ENCODE peak calls at places on chromosomes 2 and 18, in seven cellular contexts. One of them, this sample, is unnamed.
A peak's percentile ranks its signal among the peaks of the same experiment; 100 is the strongest.

GRCh38 chr2:50591642-50592041 is 440.3 kb downstream of the NRXN1 start:
- DNase-seq in pancreas: peak; percentile 13
- DNase-seq in ovary: peak; percentile 14
- DNase-seq in heart right ventricle: peak; percentile 19
- DNase-seq in H9: no peak
- DNase-seq in mucosa of descending colon: no peak
- DNase-seq in endothelial cell of umbilical vein: no peak
- DNase-seq in this sample: no peak

GRCh38 chr2:73176881-73177644 is 25.3 kb upstream of the NOTO start:
- DNase-seq in pancreas: peak; percentile 94
- DNase-seq in ovary: peak; percentile 93
- DNase-seq in heart right ventricle: peak; percentile 92
- DNase-seq in H9: peak; percentile 87
- DNase-seq in mucosa of descending colon: peak; percentile 91
- DNase-seq in endothelial cell of umbilical vein: peak; percentile 87
- DNase-seq in this sample: peak; percentile 85

GRCh38 chr2:227933891-227934290 is 62.5 kb downstream of the DAW1 start:
- DNase-seq in pancreas: no peak
- DNase-seq in ovary: no peak
- DNase-seq in heart right ventricle: no peak
- DNase-seq in H9: no peak
- DNase-seq in mucosa of descending colon: no peak
- DNase-seq in endothelial cell of umbilical vein: no peak
- DNase-seq in this sample: no peak

GRCh38 chr2:161041356-161041755 is 118.9 kb upstream of the TANK start:
- DNase-seq in pancreas: no peak
- DNase-seq in ovary: no peak
- DNase-seq in heart right ventricle: no peak
- DNase-seq in H9: no peak
- DNase-seq in mucosa of descending colon: no peak
- DNase-seq in endothelial cell of umbilical vein: peak; percentile 43
- DNase-seq in this sample: no peak

GRCh38 chr2:189498205-189498604 is 56.9 kb downstream of the WDR75 start:
- DNase-seq in pancreas: no peak
- DNase-seq in ovary: peak; percentile 28
- DNase-seq in heart right ventricle: no peak
- DNase-seq in H9: no peak
- DNase-seq in mucosa of descending colon: no peak
- DNase-seq in endothelial cell of umbilical vein: peak; percentile 26
- DNase-seq in this sample: no peak

GRCh38 chr2:109285244-109285651 is 156.2 kb downstream of the SH3RF3 start:
- DNase-seq in pancreas: no peak
- DNase-seq in ovary: no peak
- DNase-seq in heart right ventricle: no peak
- DNase-seq in H9: no peak
- DNase-seq in mucosa of descending colon: no peak
- DNase-seq in endothelial cell of umbilical vein: no peak
- DNase-seq in this sample: no peak

GRCh38 chr2:160407393-160408204 is 86.0 kb downstream of the RBMS1 start:
- DNase-seq in pancreas: peak; percentile 76
- DNase-seq in ovary: peak; percentile 76
- DNase-seq in heart right ventricle: peak; percentile 74
- DNase-seq in H9: peak; percentile 66
- DNase-seq in mucosa of descending colon: peak; percentile 62
- DNase-seq in endothelial cell of umbilical vein: peak; percentile 60
- DNase-seq in this sample: peak; percentile 55

GRCh38 chr2:103656558-103656957 is 894.7 kb downstream of the TMEM182 start:
- DNase-seq in pancreas: no peak
- DNase-seq in ovary: no peak
- DNase-seq in heart right ventricle: no peak
- DNase-seq in H9: no peak
- DNase-seq in mucosa of descending colon: no peak
- DNase-seq in endothelial cell of umbilical vein: no peak
- DNase-seq in this sample: no peak

GRCh38 chr18:21851327-21851961 is 110.9 kb downstream of the MIB1 start:
- DNase-seq in pancreas: no peak
- DNase-seq in ovary: no peak
- DNase-seq in heart right ventricle: no peak
- DNase-seq in H9: no peak
- DNase-seq in mucosa of descending colon: no peak
- DNase-seq in endothelial cell of umbilical vein: peak; percentile 32
- DNase-seq in this sample: no peak

GRCh38 chr2:209473930-209474419 is 50.1 kb downstream of the MAP2 start:
- DNase-seq in pancreas: no peak
- DNase-seq in ovary: no peak
- DNase-seq in heart right ventricle: no peak
- DNase-seq in H9: no peak
- DNase-seq in mucosa of descending colon: no peak
- DNase-seq in endothelial cell of umbilical vein: peak; percentile 80
- DNase-seq in this sample: no peak

GRCh38 chr2:239544846-239545465 is 144.1 kb upstream of the HDAC4 start:
- DNase-seq in pancreas: no peak
- DNase-seq in ovary: no peak
- DNase-seq in heart right ventricle: no peak
- DNase-seq in H9: no peak
- DNase-seq in mucosa of descending colon: no peak
- DNase-seq in endothelial cell of umbilical vein: no peak
- DNase-seq in this sample: peak; percentile 79

GRCh38 chr2:16241166-16242160 is 301.1 kb downstream of the MYCN start:
- DNase-seq in pancreas: no peak
- DNase-seq in ovary: no peak
- DNase-seq in heart right ventricle: no peak
- DNase-seq in H9: no peak
- DNase-seq in mucosa of descending colon: no peak
- DNase-seq in endothelial cell of umbilical vein: no peak
- DNase-seq in this sample: no peak

GRCh38 chr2:212505583-212505982 is 33.0 kb downstream of the ERBB4 start:
- DNase-seq in pancreas: no peak
- DNase-seq in ovary: no peak
- DNase-seq in heart right ventricle: no peak
- DNase-seq in H9: no peak
- DNase-seq in mucosa of descending colon: no peak
- DNase-seq in endothelial cell of umbilical vein: no peak
- DNase-seq in this sample: no peak

GRCh38 chr2:437180-437579 is 149.3 kb upstream of the ALKAL2 start:
- DNase-seq in pancreas: no peak
- DNase-seq in ovary: no peak
- DNase-seq in heart right ventricle: no peak
- DNase-seq in H9: no peak
- DNase-seq in mucosa of descending colon: no peak
- DNase-seq in endothelial cell of umbilical vein: no peak
- DNase-seq in this sample: no peak

GRCh38 chr2:436203-436602 is 148.3 kb upstream of the ALKAL2 start:
- DNase-seq in pancreas: no peak
- DNase-seq in ovary: no peak
- DNase-seq in heart right ventricle: no peak
- DNase-seq in H9: no peak
- DNase-seq in mucosa of descending colon: no peak
- DNase-seq in endothelial cell of umbilical vein: no peak
- DNase-seq in this sample: no peak

GRCh38 chr2:433216-433615 is 145.3 kb upstream of the ALKAL2 start:
- DNase-seq in pancreas: no peak
- DNase-seq in ovary: no peak
- DNase-seq in heart right ventricle: no peak
- DNase-seq in H9: no peak
- DNase-seq in mucosa of descending colon: no peak
- DNase-seq in endothelial cell of umbilical vein: no peak
- DNase-seq in this sample: no peak

GRCh38 chr2:437772-438393 is 150.0 kb upstream of the ALKAL2 start:
- DNase-seq in pancreas: no peak
- DNase-seq in ovary: no peak
- DNase-seq in heart right ventricle: no peak
- DNase-seq in H9: peak; percentile 24
- DNase-seq in mucosa of descending colon: peak; percentile 49
- DNase-seq in endothelial cell of umbilical vein: no peak
- DNase-seq in this sample: peak; percentile 72

GRCh38 chr2:434625-435024 is 146.7 kb upstream of the ALKAL2 start:
- DNase-seq in pancreas: no peak
- DNase-seq in ovary: no peak
- DNase-seq in heart right ventricle: no peak
- DNase-seq in H9: no peak
- DNase-seq in mucosa of descending colon: no peak
- DNase-seq in endothelial cell of umbilical vein: no peak
- DNase-seq in this sample: no peak
- H3K9me3 ChIP-seq in pancreas: no peaks in the 10 kb centered on the region
- H3K9me3 ChIP-seq in ovary: no peaks in the 10 kb centered on the region
- H3K9me3 ChIP-seq in heart right ventricle: no peaks in the 10 kb centered on the region
- H3K9me3 ChIP-seq in H9: no peaks in the 10 kb centered on the region
- H3K9me3 ChIP-seq in mucosa of descending colon: no peaks in the 10 kb centered on the region
- H3K9me3 ChIP-seq in endothelial cell of umbilical vein: peaks cover 9% of the 10 kb centered on the region
- H3K9me3 ChIP-seq in this sample: no peaks in the 10 kb centered on the region

GRCh38 chr18:64276736-64277135 is 127.8 kb upstream of the LINC00305 start:
- DNase-seq in pancreas: no peak
- DNase-seq in ovary: no peak
- DNase-seq in heart right ventricle: no peak
- DNase-seq in H9: no peak
- DNase-seq in mucosa of descending colon: no peak
- DNase-seq in endothelial cell of umbilical vein: peak; percentile 52
- DNase-seq in this sample: no peak
- H3K9me3 ChIP-seq in pancreas: no peaks in the 10 kb centered on the region
- H3K9me3 ChIP-seq in ovary: no peaks in the 10 kb centered on the region
- H3K9me3 ChIP-seq in heart right ventricle: no peaks in the 10 kb centered on the region
- H3K9me3 ChIP-seq in H9: peaks cover 10% of the 10 kb centered on the region
- H3K9me3 ChIP-seq in mucosa of descending colon: no peaks in the 10 kb centered on the region
- H3K9me3 ChIP-seq in endothelial cell of umbilical vein: no peaks in the 10 kb centered on the region
- H3K9me3 ChIP-seq in this sample: no peaks in the 10 kb centered on the region

GRCh38 chr18:78630981-78631510 is 348.6 kb upstream of the SALL3 start:
- DNase-seq in pancreas: no peak
- DNase-seq in ovary: no peak
- DNase-seq in heart right ventricle: no peak
- DNase-seq in H9: no peak
- DNase-seq in mucosa of descending colon: no peak
- DNase-seq in endothelial cell of umbilical vein: no peak
- DNase-seq in this sample: no peak
- H3K9me3 ChIP-seq in pancreas: no peaks in the 10 kb centered on the region
- H3K9me3 ChIP-seq in ovary: no peaks in the 10 kb centered on the region
- H3K9me3 ChIP-seq in heart right ventricle: no peaks in the 10 kb centered on the region
- H3K9me3 ChIP-seq in H9: no peaks in the 10 kb centered on the region
- H3K9me3 ChIP-seq in mucosa of descending colon: no peaks in the 10 kb centered on the region
- H3K9me3 ChIP-seq in endothelial cell of umbilical vein: peaks cover 2% of the 10 kb centered on the region
- H3K9me3 ChIP-seq in this sample: no peaks in the 10 kb centered on the region

DNA sequence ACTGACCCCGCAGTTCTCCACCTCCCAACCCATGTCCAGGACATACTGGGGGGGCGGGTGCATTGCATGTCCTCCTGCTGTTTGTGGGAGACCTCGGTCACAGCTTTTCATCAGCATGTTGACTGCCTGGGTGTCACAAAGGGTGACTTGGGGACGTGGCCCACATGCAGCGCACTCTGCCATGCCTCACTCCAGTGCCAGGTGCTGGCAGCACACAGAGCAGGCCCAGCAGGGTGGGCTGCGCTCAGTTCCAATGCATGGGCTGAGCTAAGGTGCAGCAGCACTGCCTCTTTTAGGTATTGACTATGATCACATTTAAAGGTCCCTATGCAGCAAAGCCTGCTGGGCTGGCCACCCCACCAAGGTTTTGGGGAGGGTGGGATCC is 261.9 kb upstream of the SALL3 start:
- DNase-seq in pancreas: no peak
- DNase-seq in ovary: no peak
- DNase-seq in heart right ventricle: no peak
- DNase-seq in H9: no peak
- DNase-seq in mucosa of descending colon: no peak
- DNase-seq in endothelial cell of umbilical vein: no peak
- DNase-seq in this sample: no peak
- H3K9me3 ChIP-seq in pancreas: no peaks in the 10 kb centered on the region
- H3K9me3 ChIP-seq in ovary: no peaks in the 10 kb centered on the region
- H3K9me3 ChIP-seq in heart right ventricle: no peaks in the 10 kb centered on the region
- H3K9me3 ChIP-seq in H9: no peaks in the 10 kb centered on the region
- H3K9me3 ChIP-seq in mucosa of descending colon: no peaks in the 10 kb centered on the region
- H3K9me3 ChIP-seq in endothelial cell of umbilical vein: peaks cover 2% of the 10 kb centered on the region
- H3K9me3 ChIP-seq in this sample: no peaks in the 10 kb centered on the region

DNA sequence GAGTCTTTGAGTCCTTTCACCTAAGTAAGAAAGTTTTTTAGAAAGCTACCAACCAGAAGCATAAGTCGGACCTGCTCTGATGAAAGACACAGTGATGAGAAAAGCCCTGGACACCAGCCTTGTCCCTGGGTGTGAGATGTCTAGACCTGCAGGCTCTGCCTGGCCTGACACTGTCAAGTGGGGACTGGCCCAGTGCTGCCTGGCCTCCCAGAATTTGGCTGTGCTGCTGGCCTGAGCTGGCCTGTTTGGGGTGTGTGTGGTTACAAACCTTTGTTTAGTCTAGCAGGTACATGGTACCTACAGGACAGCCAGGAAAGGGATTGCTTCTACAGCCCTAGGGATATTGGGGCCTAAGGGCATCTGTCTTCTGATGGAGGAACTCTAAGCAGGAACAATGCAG is 48.3 kb downstream of the ASB1 start:
- DNase-seq in pancreas: no peak
- DNase-seq in ovary: no peak
- DNase-seq in heart right ventricle: no peak
- DNase-seq in H9: no peak
- DNase-seq in mucosa of descending colon: no peak
- DNase-seq in endothelial cell of umbilical vein: no peak
- DNase-seq in this sample: no peak
- H3K9me3 ChIP-seq in pancreas: no peaks in the 10 kb centered on the region
- H3K9me3 ChIP-seq in ovary: no peaks in the 10 kb centered on the region
- H3K9me3 ChIP-seq in heart right ventricle: peaks cover 21% of the 10 kb centered on the region
- H3K9me3 ChIP-seq in H9: no peaks in the 10 kb centered on the region
- H3K9me3 ChIP-seq in mucosa of descending colon: peaks cover 34% of the 10 kb centered on the region
- H3K9me3 ChIP-seq in endothelial cell of umbilical vein: no peaks in the 10 kb centered on the region
- H3K9me3 ChIP-seq in this sample: no peaks in the 10 kb centered on the region

GRCh38 chr2:12857891-12858290 is 141.2 kb downstream of the TRIB2 start:
- DNase-seq in pancreas: no peak
- DNase-seq in ovary: no peak
- DNase-seq in heart right ventricle: no peak
- DNase-seq in H9: no peak
- DNase-seq in mucosa of descending colon: no peak
- DNase-seq in endothelial cell of umbilical vein: peak; percentile 18
- DNase-seq in this sample: no peak
- H3K9me3 ChIP-seq in pancreas: no peaks in the 10 kb centered on the region
- H3K9me3 ChIP-seq in ovary: no peaks in the 10 kb centered on the region
- H3K9me3 ChIP-seq in heart right ventricle: no peaks in the 10 kb centered on the region
- H3K9me3 ChIP-seq in H9: no peaks in the 10 kb centered on the region
- H3K9me3 ChIP-seq in mucosa of descending colon: peaks cover 2% of the 10 kb centered on the region
- H3K9me3 ChIP-seq in endothelial cell of umbilical vein: no peaks in the 10 kb centered on the region
- H3K9me3 ChIP-seq in this sample: no peaks in the 10 kb centered on the region

DNA sequence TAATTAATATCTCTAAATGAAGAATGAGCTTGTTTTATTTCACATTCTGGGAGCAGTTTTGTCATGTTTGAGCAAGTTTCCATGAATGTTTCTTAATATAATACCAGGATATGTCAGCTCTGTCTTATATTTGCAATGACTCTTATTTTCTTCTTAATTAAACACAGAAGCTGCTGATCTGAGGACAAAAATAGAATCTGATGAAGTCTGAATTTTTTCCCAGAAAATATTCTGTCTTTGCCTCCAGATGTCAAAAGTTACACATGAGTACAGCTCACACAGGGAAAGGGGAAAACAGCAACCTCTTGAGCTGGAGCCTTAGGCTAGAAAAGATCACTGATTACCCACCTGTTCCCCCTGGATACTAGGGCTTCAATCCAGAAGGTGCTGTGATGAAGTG is 606.6 kb upstream of the SYT4 start:
- DNase-seq in pancreas: no peak
- DNase-seq in ovary: no peak
- DNase-seq in heart right ventricle: no peak
- DNase-seq in H9: no peak
- DNase-seq in mucosa of descending colon: no peak
- DNase-seq in endothelial cell of umbilical vein: no peak
- DNase-seq in this sample: no peak
- H3K9me3 ChIP-seq in pancreas: no peaks in the 10 kb centered on the region
- H3K9me3 ChIP-seq in ovary: no peaks in the 10 kb centered on the region
- H3K9me3 ChIP-seq in heart right ventricle: no peaks in the 10 kb centered on the region
- H3K9me3 ChIP-seq in H9: no peaks in the 10 kb centered on the region
- H3K9me3 ChIP-seq in mucosa of descending colon: no peaks in the 10 kb centered on the region
- H3K9me3 ChIP-seq in endothelial cell of umbilical vein: no peaks in the 10 kb centered on the region
- H3K9me3 ChIP-seq in this sample: no peaks in the 10 kb centered on the region

GRCh38 chr2:424306-425172 is 136.6 kb upstream of the ALKAL2 start:
- DNase-seq in pancreas: no peak
- DNase-seq in ovary: no peak
- DNase-seq in heart right ventricle: no peak
- DNase-seq in H9: no peak
- DNase-seq in mucosa of descending colon: no peak
- DNase-seq in endothelial cell of umbilical vein: no peak
- DNase-seq in this sample: no peak
- H3K9me3 ChIP-seq in pancreas: no peaks in the 10 kb centered on the region
- H3K9me3 ChIP-seq in ovary: no peaks in the 10 kb centered on the region
- H3K9me3 ChIP-seq in heart right ventricle: no peaks in the 10 kb centered on the region
- H3K9me3 ChIP-seq in H9: no peaks in the 10 kb centered on the region
- H3K9me3 ChIP-seq in mucosa of descending colon: no peaks in the 10 kb centered on the region
- H3K9me3 ChIP-seq in endothelial cell of umbilical vein: peaks cover 5% of the 10 kb centered on the region
- H3K9me3 ChIP-seq in this sample: no peaks in the 10 kb centered on the region